ENCODE peak calls at places on chromosomes 5 and 9, in six cellular contexts. V is HEK293T, X is H1, G is K562, P is HCT116, Q is HepG2. U is an unnamed sample.

GRCh38 chr9:128102861-128103588 is 24.5 kb downstream of the PTGES2 start:
- DNase-seq in V (no peak), X (no peak), G (no peak), P (no peak), Q (peak), U (no peak)

GRCh38 chr9:94888775-94889174 is 162.3 kb downstream of the AOPEP start:
- DNase-seq in V (no peak), X (no peak), G (no peak), P (no peak), Q (no peak), U (no peak)

GRCh38 chr5:123429993-123430392 is 6.8 kb upstream of the CEP120 start:
- DNase-seq in V (no peak), X (no peak), G (no peak), P (peak), Q (peak), U (no peak)

GRCh38 chr9:98020471-98021145 is 35.9 kb upstream of the NANS start:
- DNase-seq in V (no peak), X (no peak), G (no peak), P (no peak), Q (no peak), U (no peak)

GRCh38 chr5:14830210-14831005 is 41.2 kb downstream of the ANKH start:
- DNase-seq in V (no peak), X (no peak), G (no peak), P (no peak), Q (no peak), U (no peak)

GRCh38 chr5:130111723-130112122 is 207.5 kb downstream of the CHSY3 start:
- DNase-seq in V (no peak), X (no peak), G (no peak), P (no peak), Q (no peak), U (no peak)

GRCh38 chr9:77010527-77010926 is 8.9 kb upstream of the FOXB2 start:
- DNase-seq in V (no peak), X (no peak), G (no peak), P (no peak), Q (no peak), U (no peak)

GRCh38 chr5:137438932-137439331 is 60.2 kb downstream of the SPOCK1 start:
- DNase-seq in V (no peak), X (no peak), G (no peak), P (no peak), Q (no peak), U (no peak)

GRCh38 chr9:119500072-119500771 is 131.0 kb upstream of the BRINP1 start:
- DNase-seq in V (no peak), X (no peak), G (no peak), P (no peak), Q (no peak), U (no peak)

GRCh38 chr5:133489632-133490031 is 122.7 kb downstream of the FSTL4 start:
- DNase-seq in V (no peak), X (no peak), G (peak), P (peak), Q (peak), U (no peak)

GRCh38 chr9:13358128-13358527 is 78.6 kb upstream of the MPDZ start:
- DNase-seq in V (no peak), X (no peak), G (no peak), P (no peak), Q (no peak), U (no peak)

GRCh38 chr5:80953587-80953986 is 6.6 kb upstream of the RASGRF2 start:
- DNase-seq in V (no peak), X (no peak), G (no peak), P (no peak), Q (no peak), U (no peak)

GRCh38 chr5:36739751-36740221 is 133.4 kb downstream of the SLC1A3 start:
- DNase-seq in V (peak), X (peak), G (peak), P (peak), Q (peak), U (peak)

GRCh38 chr9:114258866-114259799 is 63.8 kb upstream of the ORM1 start:
- DNase-seq in V (no peak), X (no peak), G (no peak), P (no peak), Q (no peak), U (no peak)

GRCh38 chr5:55427157-55427556 is 107.6 kb downstream of the PLPP1 start:
- DNase-seq in V (no peak), X (no peak), G (no peak), P (no peak), Q (no peak), U (no peak)

GRCh38 chr9:127344373-127344995 is 52.5 kb upstream of the SLC2A8 start:
- DNase-seq in V (no peak), X (no peak), G (no peak), P (no peak), Q (no peak), U (no peak)

GRCh38 chr9:72557549-72557948 is 36.1 kb downstream of the TMC1 start:
- DNase-seq in V (no peak), X (peak), G (peak), P (peak), Q (peak), U (no peak)

GRCh38 chr5:10545084-10545483 is 18.8 kb upstream of the ANKRD33B start:
- DNase-seq in V (no peak), X (no peak), G (no peak), P (no peak), Q (no peak), U (no peak)

GRCh38 chr9:72383978-72384709 is 19.1 kb upstream of the ZFAND5 start:
- DNase-seq in V (no peak), X (no peak), G (no peak), P (no peak), Q (no peak), U (no peak)

GRCh38 chr9:134210908-134211810 is 46.8 kb upstream of the RNU6ATAC start:
- DNase-seq in V (no peak), X (no peak), G (no peak), P (no peak), Q (no peak), U (no peak)

GRCh38 chr9:120724757-120725156 is 10.5 kb upstream of the MEGF9 start:
- DNase-seq in V (no peak), X (no peak), G (no peak), P (no peak), Q (no peak), U (no peak)

GRCh38 chr5:114377946-114378345 is 16.1 kb downstream of the KCNN2 start:
- DNase-seq in V (no peak), X (no peak), G (no peak), P (no peak), Q (no peak), U (no peak)

GRCh38 chr9:120383999-120384924 is 195.7 kb downstream of the CDK5RAP2 start:
- DNase-seq in V (no peak), X (no peak), G (no peak), P (no peak), Q (peak), U (no peak)

GRCh38 chr5:52947208-52947607 is 41.9 kb upstream of the ITGA2 start:
- DNase-seq in V (no peak), X (no peak), G (no peak), P (no peak), Q (no peak), U (no peak)

GRCh38 chr9:123360161-123361085 is 4.4 kb downstream of the CRB2 start:
- DNase-seq in V (peak), X (peak), G (peak), P (no peak), Q (peak), U (peak)

GRCh38 chr5:169050146-169050571 is 250.8 kb downstream of the SLIT3 start:
- DNase-seq in V (no peak), X (no peak), G (no peak), P (no peak), Q (no peak), U (no peak)

GRCh38 chr5:155926011-155926410 is 401.0 kb upstream of the SGCD start:
- DNase-seq in V (no peak), X (no peak), G (no peak), P (no peak), Q (no peak), U (no peak)

GRCh38 chr5:165143727-165144210 is 1638.3 kb downstream of the MAT2B start:
- DNase-seq in V (no peak), X (no peak), G (no peak), P (no peak), Q (no peak), U (no peak)

GRCh38 chr5:98933446-98934072 is 4.8 kb upstream of the CHD1 start:
- DNase-seq in V (no peak), X (no peak), G (no peak), P (no peak), Q (no peak), U (no peak)

GRCh38 chr9:13750061-13750460 is 470.6 kb upstream of the MPDZ start:
- DNase-seq in V (no peak), X (no peak), G (no peak), P (no peak), Q (no peak), U (no peak)

GRCh38 chr9:125889524-125890473 is 142.6 kb downstream of the PBX3 start:
- DNase-seq in V (peak), X (no peak), G (no peak), P (no peak), Q (no peak), U (peak)

DNA sequence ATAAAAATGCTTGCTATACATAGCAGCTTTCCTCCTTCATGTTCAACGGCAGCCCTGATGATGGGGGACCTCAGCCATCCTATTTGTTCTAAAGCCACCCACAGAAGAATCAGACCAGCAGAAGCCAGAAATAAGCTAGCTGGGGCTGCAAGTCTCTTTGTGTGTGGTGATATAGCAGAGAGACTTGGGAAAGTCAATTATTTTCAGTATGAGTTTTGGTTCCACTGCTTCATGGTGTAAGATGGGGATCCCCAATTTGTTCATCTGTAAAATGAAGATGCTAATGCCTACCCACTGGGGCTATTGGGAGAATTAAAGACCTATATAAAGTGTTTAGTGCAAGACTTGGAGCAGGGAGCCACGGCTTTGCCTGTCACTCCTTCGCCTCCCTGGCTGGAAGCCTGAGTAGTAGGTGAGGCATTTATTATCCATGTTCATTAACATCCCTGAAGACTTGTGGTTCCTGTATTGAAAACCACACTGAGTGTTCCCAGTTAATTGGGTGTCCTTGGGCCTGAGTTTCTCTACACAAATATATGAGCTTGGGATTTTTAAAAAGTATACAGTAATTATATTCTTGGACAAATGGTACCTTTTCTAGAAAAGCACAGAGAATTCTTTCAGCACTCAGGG is 210.1 kb upstream of the SLC24A2 start:
- DNase-seq in V (no peak), X (no peak), G (no peak), P (no peak), Q (no peak), U (no peak)
- TF ChIP-seq SP1 in V (no peak), X (no peak), G (no peak), P (no peak), Q (no peak), U (no peak)

GRCh38 chr5:140611020-140611521 is 21.9 kb downstream of the CD14 start:
- DNase-seq in V (no peak), X (no peak), G (peak), P (no peak), Q (peak), U (no peak)
- TF ChIP-seq SP1 in V (no peak), X (no peak), G (peak), P (no peak), Q (no peak), U (no peak)

GRCh38 chr5:147767048-147767447 is 15.5 kb downstream of the JAKMIP2 start:
- DNase-seq in V (no peak), X (no peak), G (no peak), P (no peak), Q (no peak), U (no peak)

GRCh38 chr5:147759441-147759840 is 23.1 kb downstream of the JAKMIP2 start:
- DNase-seq in V (no peak), X (no peak), G (no peak), P (no peak), Q (no peak), U (no peak)

GRCh38 chr5:147760086-147760485 is 22.4 kb downstream of the JAKMIP2 start:
- DNase-seq in V (no peak), X (no peak), G (no peak), P (no peak), Q (no peak), U (no peak)

GRCh38 chr5:147763791-147764525 is 18.6 kb downstream of the JAKMIP2 start:
- DNase-seq in V (no peak), X (no peak), G (no peak), P (no peak), Q (peak), U (no peak)
- TF ChIP-seq SP1 in V (no peak), X (no peak), G (no peak), P (no peak), Q (no peak), U (no peak)

GRCh38 chr5:9468070-9468388 is 77.8 kb downstream of the SEMA5A start:
- DNase-seq in V (no peak), X (no peak), G (no peak), P (no peak), Q (no peak), U (no peak)
- TF ChIP-seq SP1 in V (no peak), X (no peak), G (no peak), P (no peak), Q (no peak), U (no peak)

GRCh38 chr5:386432-387341 is 56.3 kb upstream of the EXOC3 start:
- DNase-seq in V (no peak), X (no peak), G (no peak), P (no peak), Q (no peak), U (no peak)
- TF ChIP-seq SP1 in V (no peak), X (no peak), G (no peak), P (no peak), Q (no peak), U (no peak)

GRCh38 chr5:39599721-39600431 is 175.1 kb upstream of the DAB2 start:
- DNase-seq in V (no peak), X (no peak), G (peak), P (peak), Q (no peak), U (no peak)
- TF ChIP-seq SP1 in V (no peak), X (no peak), G (no peak), P (no peak), Q (no peak), U (no peak)

GRCh38 chr5:76291305-76292077 is 111.6 kb upstream of the IQGAP2 start:
- DNase-seq in V (peak), X (no peak), G (no peak), P (no peak), Q (no peak), U (no peak)
- TF ChIP-seq SP1 in V (no peak), X (no peak), G (no peak), P (no peak), Q (no peak), U (no peak)

GRCh38 chr5:150245808-150246207 is 43.8 kb downstream of the CAMK2A start:
- DNase-seq in V (no peak), X (no peak), G (no peak), P (no peak), Q (no peak), U (no peak)

GRCh38 chr5:150245111-150245789 is 44.3 kb downstream of the CAMK2A start:
- DNase-seq in V (no peak), X (no peak), G (peak), P (no peak), Q (no peak), U (no peak)

GRCh38 chr5:150247726-150248125 is 41.8 kb downstream of the CAMK2A start:
- DNase-seq in V (no peak), X (no peak), G (no peak), P (no peak), Q (no peak), U (no peak)

GRCh38 chr5:150246424-150246823 is 43.1 kb downstream of the CAMK2A start:
- DNase-seq in V (no peak), X (no peak), G (no peak), P (no peak), Q (no peak), U (no peak)

DNA sequence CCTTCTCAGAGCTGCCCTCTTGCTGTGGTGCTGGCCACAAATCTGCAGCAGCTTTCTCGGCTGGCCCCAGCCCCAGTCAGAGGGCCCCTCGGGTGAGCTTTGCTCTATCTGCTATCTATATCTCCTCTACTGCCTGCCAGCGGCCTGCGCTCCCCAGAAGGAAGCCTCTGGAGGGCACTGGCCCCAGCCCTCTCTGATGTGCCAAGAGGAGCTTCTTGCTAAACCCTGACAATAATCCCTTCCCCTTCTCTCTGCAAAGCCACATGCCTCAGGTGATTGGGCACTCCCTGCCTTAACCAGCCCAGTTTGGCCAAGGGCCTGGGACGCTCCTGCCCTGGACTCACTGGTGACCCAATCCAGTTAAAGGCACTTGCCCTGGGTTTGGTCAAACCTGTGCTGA is 42.7 kb downstream of the CAMK2A start:
- DNase-seq in V (no peak), X (no peak), G (no peak), P (no peak), Q (no peak), U (no peak)
- TF ChIP-seq SP1 in V (no peak), X (no peak), G (no peak), P (no peak), Q (no peak), U (no peak)